ENCODE peak calls at places on chromosomes 6 and 20, in nine cellular contexts. G is tibial artery, C is neural progenitor cell, F is left lung, M is nephron progenitor cell, Q is astrocyte, Z is foreskin keratinocyte, U is dorsolateral prefrontal cortex, B is AG09309. Y is an unnamed sample.

GRCh38 chr6:14278000-14278399 is 160.4 kb downstream of the CD83 start:
- DNase-seq in G (no peak), C (no peak), F (no peak), M (no peak), Q (no peak), Z (no peak), U (no peak), B (no peak), Y (no peak)

GRCh38 chr20:62437985-62438384 is 10.6 kb upstream of the RBBP8NL start:
- DNase-seq in G (no peak), C (no peak), F (no peak), M (no peak), Q (no peak), Z (no peak), U (peak), B (no peak), Y (no peak)

GRCh38 chr6:56517155-56517745 is 125.4 kb downstream of the DST start:
- DNase-seq in G (no peak), C (no peak), F (no peak), M (no peak), Q (no peak), Z (no peak), U (no peak), B (no peak), Y (no peak)

GRCh38 chr6:107186047-107186446 is 70.7 kb upstream of the BEND3 start:
- DNase-seq in G (no peak), C (no peak), F (no peak), M (no peak), Q (no peak), Z (no peak), U (no peak), B (no peak), Y (no peak)

GRCh38 chr6:32529697-32530429 is at the start of gene HLA-DRB5:
- DNase-seq in G (peak), C (no peak), F (no peak), M (no peak), Q (no peak), Z (no peak), U (no peak), B (no peak), Y (no peak)

GRCh38 chr6:89058627-89059026 is 21.9 kb upstream of the PNRC1 start:
- DNase-seq in G (no peak), C (no peak), F (no peak), M (no peak), Q (no peak), Z (no peak), U (no peak), B (no peak), Y (no peak)

GRCh38 chr6:42404494-42404893 is 47.2 kb downstream of the TRERF1 start:
- DNase-seq in G (no peak), C (peak), F (no peak), M (no peak), Q (peak), Z (peak), U (no peak), B (no peak), Y (no peak)

GRCh38 chr20:2658414-2659354 is 5.3 kb downstream of the IDH3B start:
- DNase-seq in G (peak), C (no peak), F (no peak), M (no peak), Q (no peak), Z (no peak), U (no peak), B (no peak), Y (no peak)

GRCh38 chr20:37095108-37095608 is 639 bp downstream of the RBL1 start:
- DNase-seq in G (no peak), C (peak), F (no peak), M (peak), Q (no peak), Z (no peak), U (peak), B (no peak), Y (no peak)

DNA sequence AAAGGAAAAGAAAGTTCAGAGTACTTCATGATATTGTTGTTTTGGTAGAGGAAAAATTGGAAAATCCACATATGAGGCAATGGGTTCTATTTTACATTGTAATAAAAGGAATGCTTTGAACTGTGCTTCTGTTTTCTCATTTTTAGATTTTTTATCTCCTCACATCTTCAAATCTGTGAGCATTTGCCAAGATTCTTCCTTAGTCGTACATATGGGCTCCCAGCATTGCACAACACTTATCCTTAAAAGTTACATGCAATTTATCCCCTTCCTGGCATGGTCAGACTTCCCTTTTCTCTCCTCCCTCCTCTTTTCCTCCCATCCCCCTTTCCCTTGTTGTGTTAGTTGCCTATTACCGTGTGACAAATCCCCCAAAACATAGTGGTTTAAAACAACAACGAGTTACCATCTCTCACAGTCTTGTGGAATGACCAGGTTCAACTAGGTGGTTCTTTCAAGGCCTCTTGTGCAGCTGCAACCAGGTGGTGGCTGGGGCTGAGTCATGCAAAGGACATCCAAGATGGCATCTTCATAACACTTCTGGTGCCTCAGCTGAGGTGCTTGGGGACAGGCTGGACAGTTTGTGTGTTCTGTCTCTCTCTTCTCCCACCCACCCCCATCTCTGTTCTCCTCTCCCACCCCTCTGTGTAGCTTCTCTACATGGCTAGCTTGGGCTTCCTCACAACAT is 68.7 kb downstream of the TXNDC5 start:
- DNase-seq in G (no peak), C (no peak), F (no peak), M (no peak), Q (no peak), Z (no peak), U (no peak), B (no peak), Y (no peak)
- TF ChIP-seq CTCF in G (no peak), C (no peak), F (no peak), M (no peak), Q (no peak), Z (no peak), U (no peak), B (no peak), Y (no peak)

GRCh38 chr6:151495380-151495779 is 1.6 kb downstream of the CCDC170 start:
- DNase-seq in G (no peak), C (no peak), F (no peak), M (no peak), Q (no peak), Z (no peak), U (no peak), B (no peak), Y (no peak)

GRCh38 chr6:151497935-151498726 is 4.3 kb downstream of the CCDC170 start:
- DNase-seq in G (no peak), C (no peak), F (no peak), M (no peak), Q (no peak), Z (no peak), U (no peak), B (no peak), Y (no peak)

GRCh38 chr6:151490996-151491395 is 2.8 kb upstream of the CCDC170 start:
- DNase-seq in G (no peak), C (no peak), F (no peak), M (no peak), Q (no peak), Z (no peak), U (no peak), B (no peak), Y (no peak)

GRCh38 chr6:151493495-151494234 is at the start of gene CCDC170:
- DNase-seq in G (no peak), C (peak), F (peak), M (peak), Q (peak), Z (no peak), U (peak), B (no peak), Y (no peak)

DNA sequence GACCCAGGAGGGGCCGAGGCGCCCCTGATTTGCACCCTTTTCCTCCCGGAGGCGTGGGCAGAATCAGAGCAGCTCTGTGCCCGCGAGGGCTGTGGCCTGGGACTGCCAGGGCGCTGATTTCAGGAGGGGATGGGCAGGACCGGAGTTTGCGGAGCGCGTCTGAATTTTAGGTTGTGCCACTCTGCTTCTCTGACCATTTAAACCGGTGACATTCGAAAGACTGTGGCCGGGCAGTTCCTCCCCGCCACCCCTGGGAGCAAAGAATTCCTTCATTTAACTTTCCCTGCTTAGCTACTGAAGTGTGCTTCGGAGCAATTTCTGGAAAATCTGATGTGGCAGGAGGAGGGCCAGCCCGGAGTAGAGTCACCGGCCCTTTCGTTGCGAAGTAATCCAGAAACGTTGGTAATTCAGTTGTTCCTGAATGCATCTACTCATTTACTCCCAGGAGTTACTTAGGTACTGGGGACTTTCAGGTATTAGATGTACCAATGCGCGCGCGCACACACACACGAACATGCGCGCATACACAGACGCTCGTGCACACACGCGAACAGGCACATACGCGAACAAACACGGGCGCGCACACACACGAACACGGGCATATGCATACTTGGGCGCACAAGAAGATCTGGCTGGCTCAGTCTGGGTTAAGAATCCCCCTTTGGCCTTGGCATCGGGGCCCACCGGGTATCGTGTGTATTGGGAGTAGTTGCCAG is 576 bp downstream of the CCDC170 start:
- DNase-seq in G (peak), C (peak), F (peak), M (no peak), Q (peak), Z (no peak), U (peak), B (no peak), Y (no peak)
- TF ChIP-seq CTCF in G (no peak), C (no peak), F (no peak), M (no peak), Q (no peak), Z (no peak), U (no peak), B (no peak), Y (no peak)

GRCh38 chr6:159023893-159024292 is 20.9 kb downstream of the TAGAP start:
- DNase-seq in G (no peak), C (no peak), F (no peak), M (no peak), Q (no peak), Z (no peak), U (no peak), B (no peak), Y (no peak)
- TF ChIP-seq CTCF in G (no peak), C (no peak), F (no peak), M (no peak), Q (no peak), Z (no peak), U (no peak), B (no peak), Y (no peak)

GRCh38 chr20:1636621-1637020 is 16.8 kb upstream of the SIRPB1 start:
- DNase-seq in G (no peak), C (no peak), F (no peak), M (no peak), Q (no peak), Z (no peak), U (no peak), B (no peak), Y (no peak)
- TF ChIP-seq CTCF in G (no peak), C (no peak), F (no peak), M (no peak), Q (no peak), Z (peak), U (no peak), B (no peak), Y (no peak)

GRCh38 chr6:119628691-119629621 is 279.4 kb upstream of the MAN1A1 start:
- DNase-seq in G (no peak), C (no peak), F (peak), M (no peak), Q (no peak), Z (no peak), U (no peak), B (no peak), Y (no peak)
- TF ChIP-seq CTCF in G (no peak), C (no peak), F (no peak), M (no peak), Q (peak), Z (peak), U (no peak), B (no peak), Y (no peak)

GRCh38 chr6:10343320-10343719 is 71.6 kb downstream of the TFAP2A start:
- DNase-seq in G (no peak), C (no peak), F (no peak), M (no peak), Q (no peak), Z (no peak), U (no peak), B (no peak), Y (no peak)
- TF ChIP-seq CTCF in G (no peak), C (no peak), F (no peak), M (no peak), Q (no peak), Z (peak), U (no peak), B (peak), Y (no peak)